ENCODE peak calls at places on chromosomes 1 and 21, in five cellular contexts. D is neuronal stem cell, U is IMR-90, X is trophoblast cell, H is H1. B is an unnamed sample.

GRCh38 chr21:32994305-32994704 is 31.4 kb upstream of the OLIG2 start:
- DNase-seq in D (no peak), X (peak), H (no peak), U (peak), B (no peak)

GRCh38 chr1:47231314-47232186 is 475 bp downstream of the TAL1 start:
- DNase-seq in D (no peak), U (peak), X (peak), H (peak), B (peak)

GRCh38 chr1:53524428-53525400 is 65.5 kb downstream of the DMRTB1 start:
- DNase-seq in U (no peak), H (no peak), D (no peak), X (no peak), B (no peak)

GRCh38 chr1:106861110-106861509 is 195.4 kb upstream of the PRMT6 start:
- DNase-seq in X (no peak), H (no peak), U (no peak), D (no peak), B (no peak)

GRCh38 chr1:5620997-5621396 is 371.2 kb downstream of the NPHP4 start:
- DNase-seq in H (no peak), U (no peak), D (peak), X (peak), B (peak)

GRCh38 chr1:178870944-178871343 is at the start of gene ANGPTL1:
- DNase-seq in D (peak), U (peak), X (no peak), H (no peak), B (no peak)

GRCh38 chr1:210294991-210295773 is 33.5 kb upstream of the HHAT start:
- DNase-seq in H (no peak), D (no peak), U (no peak), X (peak), B (peak)

GRCh38 chr1:212078826-212079225 is 43.3 kb downstream of the DTL start:
- DNase-seq in H (no peak), X (no peak), D (no peak), U (no peak), B (no peak)

GRCh38 chr1:84782311-84782771 is 92.1 kb upstream of the SSX2IP start:
- DNase-seq in U (peak), D (peak), H (peak), X (peak), B (peak)

GRCh38 chr1:226656601-226657277 is 82.3 kb downstream of the ITPKB start:
- DNase-seq in H (no peak), D (no peak), X (peak), U (peak), B (no peak)

GRCh38 chr1:240598201-240598600 is 13.8 kb downstream of the GREM2 start:
- DNase-seq in H (no peak), X (no peak), U (no peak), D (no peak), B (no peak)

GRCh38 chr1:1087351-1088035 is 13.4 kb upstream of the RNF223 start:
- DNase-seq in D (no peak), H (no peak), X (no peak), U (no peak), B (no peak)

GRCh38 chr1:182281541-182281940 is 110.0 kb downstream of the GLUL start:
- DNase-seq in X (no peak), H (no peak), D (no peak), U (no peak), B (no peak)
- H2AK5ac ChIP-seq in X (no peak), H (no peak), D (no peak), U (no peak), B (no peak)

DNA sequence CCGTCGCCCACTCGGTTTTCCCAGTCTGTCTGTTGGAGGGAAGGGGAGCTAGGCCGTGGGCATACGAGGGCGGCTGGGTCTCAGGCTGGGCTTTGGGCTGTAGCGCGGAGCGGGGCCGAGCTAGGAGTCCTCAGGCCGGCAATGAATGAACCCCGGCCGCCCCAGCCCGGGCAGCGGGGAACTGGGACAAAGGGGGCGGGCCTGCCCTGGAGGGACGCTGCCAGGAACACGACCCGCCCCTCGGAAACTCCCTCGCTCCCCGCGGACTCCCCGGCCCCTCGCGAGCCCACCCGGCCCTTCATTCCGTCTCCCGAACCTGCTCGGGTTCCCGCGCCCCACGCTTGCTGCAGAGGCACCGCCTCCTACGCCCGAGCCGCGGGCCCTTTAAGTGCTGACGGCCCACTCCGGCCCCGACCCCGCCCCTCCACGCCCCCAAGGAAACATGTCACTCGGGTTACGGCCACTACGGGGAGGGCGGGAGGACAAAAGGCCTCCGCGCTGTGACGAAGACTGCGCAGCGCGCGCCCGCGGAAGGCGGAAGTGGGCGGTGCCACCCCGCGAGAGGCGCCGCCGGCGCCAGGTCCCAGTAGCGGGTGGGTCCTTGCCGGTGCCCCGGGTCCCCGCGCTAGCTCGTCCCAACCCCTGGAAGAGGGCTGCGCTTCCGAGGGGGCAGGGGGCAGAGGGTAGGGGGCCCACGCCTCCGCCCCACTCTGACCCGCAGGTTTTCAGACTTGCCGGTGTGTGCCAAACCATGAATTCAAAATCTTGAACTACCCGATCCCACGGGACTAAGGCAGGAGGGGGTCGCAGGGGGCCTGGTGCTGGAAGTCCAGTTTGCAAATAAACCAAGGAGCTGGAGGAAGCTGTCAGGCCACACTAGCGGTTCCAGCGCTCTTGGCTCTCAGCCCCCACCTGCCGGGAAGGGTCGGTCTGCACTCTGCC is at the start of gene GALE:
- DNase-seq in D (peak), H (peak), X (peak), U (peak), B (peak)
- H4K91ac ChIP-seq in D (no peak), H (peak), X (peak), U (peak), B (no peak)

DNA sequence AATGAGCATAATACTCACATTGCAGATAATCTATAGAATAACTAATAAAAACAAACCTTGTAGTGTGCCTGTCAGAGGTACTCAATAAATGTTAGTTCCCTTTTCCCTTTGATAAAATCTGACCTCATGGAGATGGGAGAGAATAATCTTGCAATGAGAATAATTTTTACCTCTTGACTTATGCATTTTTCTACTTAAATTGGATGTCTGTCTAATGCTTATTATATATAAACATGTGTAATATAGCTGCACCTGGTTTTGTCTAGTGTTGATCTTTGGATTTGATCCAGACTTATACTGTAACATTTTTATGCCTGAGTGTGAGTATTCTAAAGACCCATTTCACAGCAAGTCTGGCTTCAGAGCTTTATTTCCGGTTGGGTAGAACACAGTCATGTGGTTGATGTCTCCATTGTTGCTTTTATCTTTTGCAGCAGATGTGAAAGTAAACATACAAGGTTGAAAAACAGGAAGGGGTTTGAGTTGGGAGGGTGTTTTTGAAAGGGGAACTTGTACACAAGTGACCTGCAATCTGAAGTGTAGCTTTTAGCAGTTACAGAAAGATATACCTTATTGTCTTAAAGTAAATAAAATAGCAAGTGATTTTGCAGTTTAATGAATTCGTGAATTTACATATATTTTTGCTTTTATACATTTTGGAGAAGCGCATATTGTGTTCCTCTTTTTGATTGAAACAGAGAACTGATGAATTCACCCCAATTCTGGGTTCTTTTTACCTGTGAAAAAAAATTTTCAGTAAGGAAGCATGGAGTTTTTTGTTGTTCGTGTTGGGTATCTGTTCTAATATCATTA is 12.5 kb downstream of the EPB41 start:
- DNase-seq in U (peak), X (peak), D (no peak), H (peak), B (no peak)
- H2AFZ ChIP-seq in U (no peak), X (no peak), D (no peak), H (no peak), B (no peak)

DNA sequence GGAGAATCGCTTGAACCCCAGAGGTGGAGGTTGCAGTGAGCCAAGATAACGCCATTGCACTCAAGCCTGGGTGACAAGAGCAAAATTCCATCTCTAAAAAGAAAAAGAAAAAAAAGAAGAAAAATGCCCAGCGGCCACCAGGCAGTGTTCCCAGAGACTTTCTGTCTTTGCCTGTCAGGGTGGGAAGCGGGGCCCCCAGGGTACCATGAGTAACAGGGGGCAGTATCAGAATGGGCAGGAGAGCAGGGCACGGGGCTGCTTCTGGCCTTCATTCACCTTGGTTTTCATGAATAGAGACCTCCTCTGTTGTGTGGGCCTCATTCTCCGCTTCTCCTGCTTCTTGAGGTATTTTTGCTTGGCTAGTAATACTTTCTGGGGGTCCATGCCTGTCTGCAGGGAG is 20.4 kb downstream of the SLC26A9 start:
- DNase-seq in U (no peak), X (no peak), H (no peak), D (no peak), B (peak)
- H2AK5ac ChIP-seq in U (no peak), X (no peak), H (no peak), D (no peak), B (no peak)

GRCh38 chr1:222286039-222286438 is 261.9 kb downstream of the HHIPL2 start:
- DNase-seq in X (no peak), D (no peak), U (no peak), H (no peak), B (no peak)

GRCh38 chr1:222288056-222288455 is 259.8 kb downstream of the HHIPL2 start:
- DNase-seq in U (peak), X (peak), D (no peak), H (no peak), B (no peak)

GRCh38 chr1:222284466-222284865 is 263.4 kb downstream of the HHIPL2 start:
- DNase-seq in D (no peak), U (peak), X (no peak), H (no peak), B (no peak)

GRCh38 chr1:222279591-222279990 is 268.3 kb downstream of the HHIPL2 start:
- DNase-seq in H (no peak), X (no peak), D (no peak), U (no peak), B (no peak)

GRCh38 chr1:222283147-222283768 is 264.6 kb downstream of the HHIPL2 start:
- DNase-seq in H (no peak), X (no peak), D (no peak), U (peak), B (no peak)
- H4K91ac ChIP-seq in H (no peak), X (no peak), D (no peak), U (peak), B (no peak)

B was measured in H9.